ENCODE peak calls at places on chromosomes 5 and 9, in ten cellular contexts. One of them, this sample, is unnamed.
A peak's percentile ranks its signal among the peaks of the same experiment; 100 is the strongest.

GRCh38 chr9:72476617-72477375 is 44.6 kb upstream of the TMC1 start:
- DNase-seq in occipital lobe: no peak
- DNase-seq in activated CD8-positive, alpha-beta memory T cell treated with anti-CD3 and anti-CD28 coated beads for 24 hours: peak; percentile 60
- DNase-seq in activated CD4-positive, alpha-beta T cell treated with anti-CD3 and anti-CD28 coated beads for 1 hour: no peak
- DNase-seq in ELR: peak; percentile 96
- DNase-seq in heart right ventricle: no peak
- DNase-seq in AML-193: no peak
- DNase-seq in stimulated activated CD4-positive, alpha-beta T cell treated with anti-CD3 and anti-CD28 coated beads, Interleukin-4, amount 100 ng/mL, for 4 hours: peak; percentile 32
- DNase-seq in T-helper 1 cell: peak; percentile 53
- DNase-seq in activated CD4-positive, CD25-positive, alpha-beta regulatory T cell: no peak
- DNase-seq in this sample: no peak

GRCh38 chr9:10062629-10063395 is 550.0 kb downstream of the PTPRD start:
- DNase-seq in occipital lobe: no peak
- DNase-seq in activated CD8-positive, alpha-beta memory T cell treated with anti-CD3 and anti-CD28 coated beads for 24 hours: no peak
- DNase-seq in activated CD4-positive, alpha-beta T cell treated with anti-CD3 and anti-CD28 coated beads for 1 hour: no peak
- DNase-seq in ELR: no peak
- DNase-seq in heart right ventricle: no peak
- DNase-seq in AML-193: no peak
- DNase-seq in stimulated activated CD4-positive, alpha-beta T cell treated with anti-CD3 and anti-CD28 coated beads, Interleukin-4, amount 100 ng/mL, for 4 hours: no peak
- DNase-seq in T-helper 1 cell: no peak
- DNase-seq in activated CD4-positive, CD25-positive, alpha-beta regulatory T cell: no peak
- DNase-seq in this sample: no peak

GRCh38 chr9:97601228-97601898 is 31.8 kb downstream of the TSTD2 start:
- DNase-seq in occipital lobe: no peak
- DNase-seq in activated CD8-positive, alpha-beta memory T cell treated with anti-CD3 and anti-CD28 coated beads for 24 hours: no peak
- DNase-seq in activated CD4-positive, alpha-beta T cell treated with anti-CD3 and anti-CD28 coated beads for 1 hour: no peak
- DNase-seq in ELR: no peak
- DNase-seq in heart right ventricle: no peak
- DNase-seq in AML-193: no peak
- DNase-seq in stimulated activated CD4-positive, alpha-beta T cell treated with anti-CD3 and anti-CD28 coated beads, Interleukin-4, amount 100 ng/mL, for 4 hours: no peak
- DNase-seq in T-helper 1 cell: no peak
- DNase-seq in activated CD4-positive, CD25-positive, alpha-beta regulatory T cell: no peak
- DNase-seq in this sample: no peak

GRCh38 chr9:78821126-78821822 is 524.3 kb downstream of the PSAT1 start:
- DNase-seq in occipital lobe: no peak
- DNase-seq in activated CD8-positive, alpha-beta memory T cell treated with anti-CD3 and anti-CD28 coated beads for 24 hours: no peak
- DNase-seq in activated CD4-positive, alpha-beta T cell treated with anti-CD3 and anti-CD28 coated beads for 1 hour: no peak
- DNase-seq in ELR: peak; percentile 67
- DNase-seq in heart right ventricle: no peak
- DNase-seq in AML-193: peak; percentile 7
- DNase-seq in stimulated activated CD4-positive, alpha-beta T cell treated with anti-CD3 and anti-CD28 coated beads, Interleukin-4, amount 100 ng/mL, for 4 hours: no peak
- DNase-seq in T-helper 1 cell: peak; percentile 2
- DNase-seq in activated CD4-positive, CD25-positive, alpha-beta regulatory T cell: no peak
- DNase-seq in this sample: no peak

GRCh38 chr9:38066167-38066906 is 2.7 kb downstream of the SHB start:
- DNase-seq in occipital lobe: no peak
- DNase-seq in activated CD8-positive, alpha-beta memory T cell treated with anti-CD3 and anti-CD28 coated beads for 24 hours: no peak
- DNase-seq in activated CD4-positive, alpha-beta T cell treated with anti-CD3 and anti-CD28 coated beads for 1 hour: no peak
- DNase-seq in ELR: peak; percentile 40
- DNase-seq in heart right ventricle: no peak
- DNase-seq in AML-193: no peak
- DNase-seq in stimulated activated CD4-positive, alpha-beta T cell treated with anti-CD3 and anti-CD28 coated beads, Interleukin-4, amount 100 ng/mL, for 4 hours: no peak
- DNase-seq in T-helper 1 cell: no peak
- DNase-seq in activated CD4-positive, CD25-positive, alpha-beta regulatory T cell: no peak
- DNase-seq in this sample: no peak

GRCh38 chr5:39759696-39760095 is 334.9 kb upstream of the DAB2 start:
- DNase-seq in occipital lobe: no peak
- DNase-seq in activated CD8-positive, alpha-beta memory T cell treated with anti-CD3 and anti-CD28 coated beads for 24 hours: no peak
- DNase-seq in activated CD4-positive, alpha-beta T cell treated with anti-CD3 and anti-CD28 coated beads for 1 hour: no peak
- DNase-seq in ELR: peak; percentile 46
- DNase-seq in heart right ventricle: no peak
- DNase-seq in AML-193: peak; percentile 20
- DNase-seq in stimulated activated CD4-positive, alpha-beta T cell treated with anti-CD3 and anti-CD28 coated beads, Interleukin-4, amount 100 ng/mL, for 4 hours: no peak
- DNase-seq in T-helper 1 cell: no peak
- DNase-seq in activated CD4-positive, CD25-positive, alpha-beta regulatory T cell: no peak
- DNase-seq in this sample: no peak

GRCh38 chr5:157352756-157353340 is 86.9 kb downstream of the CYFIP2 start:
- DNase-seq in occipital lobe: no peak
- DNase-seq in activated CD8-positive, alpha-beta memory T cell treated with anti-CD3 and anti-CD28 coated beads for 24 hours: peak; percentile 59
- DNase-seq in activated CD4-positive, alpha-beta T cell treated with anti-CD3 and anti-CD28 coated beads for 1 hour: no peak
- DNase-seq in ELR: no peak
- DNase-seq in heart right ventricle: no peak
- DNase-seq in AML-193: no peak
- DNase-seq in stimulated activated CD4-positive, alpha-beta T cell treated with anti-CD3 and anti-CD28 coated beads, Interleukin-4, amount 100 ng/mL, for 4 hours: no peak
- DNase-seq in T-helper 1 cell: no peak
- DNase-seq in activated CD4-positive, CD25-positive, alpha-beta regulatory T cell: no peak
- DNase-seq in this sample: no peak

GRCh38 chr5:92627186-92627585 is 953.8 kb downstream of the NR2F1-AS1 start:
- DNase-seq in occipital lobe: no peak
- DNase-seq in activated CD8-positive, alpha-beta memory T cell treated with anti-CD3 and anti-CD28 coated beads for 24 hours: no peak
- DNase-seq in activated CD4-positive, alpha-beta T cell treated with anti-CD3 and anti-CD28 coated beads for 1 hour: no peak
- DNase-seq in ELR: no peak
- DNase-seq in heart right ventricle: no peak
- DNase-seq in AML-193: no peak
- DNase-seq in stimulated activated CD4-positive, alpha-beta T cell treated with anti-CD3 and anti-CD28 coated beads, Interleukin-4, amount 100 ng/mL, for 4 hours: no peak
- DNase-seq in T-helper 1 cell: no peak
- DNase-seq in activated CD4-positive, CD25-positive, alpha-beta regulatory T cell: no peak
- DNase-seq in this sample: no peak

GRCh38 chr9:846852-847251 is 5.4 kb downstream of the DMRT1 start:
- DNase-seq in occipital lobe: no peak
- DNase-seq in activated CD8-positive, alpha-beta memory T cell treated with anti-CD3 and anti-CD28 coated beads for 24 hours: no peak
- DNase-seq in activated CD4-positive, alpha-beta T cell treated with anti-CD3 and anti-CD28 coated beads for 1 hour: no peak
- DNase-seq in ELR: no peak
- DNase-seq in heart right ventricle: no peak
- DNase-seq in AML-193: no peak
- DNase-seq in stimulated activated CD4-positive, alpha-beta T cell treated with anti-CD3 and anti-CD28 coated beads, Interleukin-4, amount 100 ng/mL, for 4 hours: no peak
- DNase-seq in T-helper 1 cell: no peak
- DNase-seq in activated CD4-positive, CD25-positive, alpha-beta regulatory T cell: no peak
- DNase-seq in this sample: no peak

GRCh38 chr9:128316421-128316820 is 5.8 kb downstream of the TRUB2 start:
- DNase-seq in occipital lobe: peak; percentile 82
- DNase-seq in activated CD8-positive, alpha-beta memory T cell treated with anti-CD3 and anti-CD28 coated beads for 24 hours: no peak
- DNase-seq in activated CD4-positive, alpha-beta T cell treated with anti-CD3 and anti-CD28 coated beads for 1 hour: no peak
- DNase-seq in ELR: no peak
- DNase-seq in heart right ventricle: no peak
- DNase-seq in AML-193: no peak
- DNase-seq in stimulated activated CD4-positive, alpha-beta T cell treated with anti-CD3 and anti-CD28 coated beads, Interleukin-4, amount 100 ng/mL, for 4 hours: no peak
- DNase-seq in T-helper 1 cell: no peak
- DNase-seq in activated CD4-positive, CD25-positive, alpha-beta regulatory T cell: no peak
- DNase-seq in this sample: no peak

GRCh38 chr5:143094087-143094511 is 309.4 kb downstream of the NR3C1 start:
- DNase-seq in occipital lobe: no peak
- DNase-seq in activated CD8-positive, alpha-beta memory T cell treated with anti-CD3 and anti-CD28 coated beads for 24 hours: peak; percentile 67
- DNase-seq in activated CD4-positive, alpha-beta T cell treated with anti-CD3 and anti-CD28 coated beads for 1 hour: no peak
- DNase-seq in ELR: peak; percentile 25
- DNase-seq in heart right ventricle: no peak
- DNase-seq in AML-193: no peak
- DNase-seq in stimulated activated CD4-positive, alpha-beta T cell treated with anti-CD3 and anti-CD28 coated beads, Interleukin-4, amount 100 ng/mL, for 4 hours: no peak
- DNase-seq in T-helper 1 cell: no peak
- DNase-seq in activated CD4-positive, CD25-positive, alpha-beta regulatory T cell: no peak
- DNase-seq in this sample: no peak

GRCh38 chr5:158154226-158155005 is 295.5 kb upstream of the CLINT1 start:
- DNase-seq in occipital lobe: no peak
- DNase-seq in activated CD8-positive, alpha-beta memory T cell treated with anti-CD3 and anti-CD28 coated beads for 24 hours: no peak
- DNase-seq in activated CD4-positive, alpha-beta T cell treated with anti-CD3 and anti-CD28 coated beads for 1 hour: no peak
- DNase-seq in ELR: peak; percentile 76
- DNase-seq in heart right ventricle: no peak
- DNase-seq in AML-193: no peak
- DNase-seq in stimulated activated CD4-positive, alpha-beta T cell treated with anti-CD3 and anti-CD28 coated beads, Interleukin-4, amount 100 ng/mL, for 4 hours: no peak
- DNase-seq in T-helper 1 cell: no peak
- DNase-seq in activated CD4-positive, CD25-positive, alpha-beta regulatory T cell: no peak
- DNase-seq in this sample: no peak

This sample was measured in Peyer's patch.